ENCODE peak calls at places on chromosomes 5 and 9, in six cellular contexts. L, S, A, X, E and G are unnamed samples.

GRCh38 chr9:137265496-137266161 is 10.5 kb downstream of the NELFB start:
- DNase-seq in X (no peak), S (no peak), L (no peak), A (no peak), E (no peak), G (no peak)

GRCh38 chr5:38319486-38319885 is 61.1 kb downstream of the EGFLAM start:
- DNase-seq in L (no peak), X (no peak), A (no peak), S (no peak), E (no peak), G (no peak)

GRCh38 chr5:57499262-57500050 is 16.8 kb upstream of the ACTBL2 start:
- DNase-seq in L (no peak), S (peak; percentile 74), E (peak; percentile 32), X (peak; percentile 90), A (no peak), G (peak; percentile 87)

GRCh38 chr9:95505676-95506437 is 10.9 kb downstream of the PTCH1 start:
- DNase-seq in S (no peak), X (peak; percentile 68), E (peak; percentile 74), L (no peak), A (peak; percentile 90), G (peak; percentile 68)

GRCh38 chr5:166947045-166947444 is 1344.4 kb upstream of the WWC1 start:
- DNase-seq in L (no peak), X (no peak), E (no peak), S (no peak), A (no peak), G (no peak)

GRCh38 chr9:134100040-134100439 is 32.2 kb upstream of the BRD3 start:
- DNase-seq in A (no peak), E (no peak), L (no peak), S (no peak), X (no peak), G (no peak)

GRCh38 chr9:123111977-123112869 is 78.8 kb downstream of the GPR21 start:
- DNase-seq in X (no peak), S (no peak), A (no peak), L (no peak), E (no peak), G (peak; percentile 21)

GRCh38 chr9:137682431-137682991 is 63.7 kb downstream of the EHMT1 start:
- DNase-seq in X (no peak), L (no peak), S (no peak), E (no peak), A (no peak), G (no peak)

GRCh38 chr5:173888473-173889135 is 455 bp downstream of the CPEB4 start:
- DNase-seq in L (no peak), S (no peak), X (peak; percentile 42), E (peak; percentile 8), A (peak; percentile 54), G (peak; percentile 41)

GRCh38 chr9:29753638-29754037 is 2180.4 kb upstream of the C9orf72 start:
- DNase-seq in S (no peak), E (no peak), X (no peak), A (no peak), L (no peak), G (no peak)

GRCh38 chr5:9479361-9479760 is 66.5 kb downstream of the SEMA5A start:
- DNase-seq in A (no peak), L (no peak), E (no peak), S (no peak), X (peak; percentile 39), G (no peak)

GRCh38 chr5:132283423-132284043 is 10.7 kb upstream of the SLC22A4 start:
- DNase-seq in L (no peak), E (no peak), A (no peak), S (no peak), X (peak; percentile 69), G (peak; percentile 76)

GRCh38 chr9:37784291-37784639 is 599 bp downstream of the EXOSC3 start:
- DNase-seq in X (no peak), A (no peak), E (no peak), S (no peak), L (no peak), G (no peak)

GRCh38 chr5:10441992-10442435 is 335 bp downstream of the ROPN1L start:
- DNase-seq in X (no peak), A (no peak), L (no peak), E (no peak), S (no peak), G (peak; percentile 49)

GRCh38 chr5:10711562-10711961 is 49.5 kb downstream of the DAP start:
- DNase-seq in L (no peak), X (no peak), A (no peak), S (no peak), E (no peak), G (no peak)

GRCh38 chr9:137456864-137457405 is 2.2 kb downstream of the NSMF start:
- DNase-seq in L (no peak), S (no peak), X (no peak), A (no peak), E (no peak), G (no peak)

GRCh38 chr9:112532427-112532826 is 45.8 kb downstream of the KIAA1958 start:
- DNase-seq in L (no peak), E (no peak), X (peak; percentile 91), S (no peak), A (no peak), G (no peak)

GRCh38 chr9:78369644-78370219 is 72.8 kb downstream of the PSAT1 start:
- DNase-seq in L (no peak), E (peak; percentile 52), S (peak; percentile 35), A (peak; percentile 85), X (peak; percentile 86), G (peak; percentile 72)

GRCh38 chr9:104900871-104901270 is 27.1 kb downstream of the ABCA1 start:
- DNase-seq in L (no peak), X (no peak), E (no peak), A (no peak), S (no peak), G (no peak)

GRCh38 chr9:87504938-87505337 is 7.3 kb downstream of the DAPK1 start:
- DNase-seq in E (no peak), X (no peak), L (no peak), S (no peak), A (no peak), G (no peak)